ENCODE peak calls at places on chromosomes 7 and 10, in five cellular contexts. N, S, V, U and P are unnamed samples.

GRCh38 chr7:82600601-82601000 is 157.0 kb upstream of the CACNA2D1 start:
- DNase-seq in U (peak), S (no peak), V (no peak), N (no peak), P (no peak)

GRCh38 chr10:93916257-93917063 is 22.7 kb downstream of the SLC35G1 start:
- DNase-seq in V (no peak), S (no peak), U (peak), N (no peak), P (no peak)

GRCh38 chr10:131015271-131015670 is 296.2 kb downstream of the TCERG1L start:
- DNase-seq in N (no peak), S (no peak), V (no peak), U (no peak), P (no peak)

GRCh38 chr7:156935250-156935649 is 14.3 kb upstream of the NOM1 start:
- DNase-seq in N (no peak), V (no peak), S (no peak), U (no peak), P (no peak)

GRCh38 chr10:80460399-80461207 is 6.5 kb downstream of the TSPAN14 start:
- DNase-seq in U (peak), S (no peak), N (peak), V (peak), P (no peak)

GRCh38 chr10:72759584-72759983 is 67.6 kb downstream of the MCU start:
- DNase-seq in V (no peak), U (no peak), N (no peak), S (no peak), P (no peak)

GRCh38 chr7:20520530-20520929 is 94.9 kb upstream of the ABCB5 start:
- DNase-seq in S (no peak), N (no peak), U (no peak), V (no peak), P (no peak)

GRCh38 chr10:70662362-70663220 is 9.7 kb upstream of the ADAMTS14 start:
- DNase-seq in S (no peak), N (no peak), U (no peak), V (no peak), P (no peak)

GRCh38 chr7:126424985-126425384 is 827.8 kb downstream of the GRM8 start:
- DNase-seq in V (no peak), N (no peak), U (no peak), S (no peak), P (no peak)

DNA sequence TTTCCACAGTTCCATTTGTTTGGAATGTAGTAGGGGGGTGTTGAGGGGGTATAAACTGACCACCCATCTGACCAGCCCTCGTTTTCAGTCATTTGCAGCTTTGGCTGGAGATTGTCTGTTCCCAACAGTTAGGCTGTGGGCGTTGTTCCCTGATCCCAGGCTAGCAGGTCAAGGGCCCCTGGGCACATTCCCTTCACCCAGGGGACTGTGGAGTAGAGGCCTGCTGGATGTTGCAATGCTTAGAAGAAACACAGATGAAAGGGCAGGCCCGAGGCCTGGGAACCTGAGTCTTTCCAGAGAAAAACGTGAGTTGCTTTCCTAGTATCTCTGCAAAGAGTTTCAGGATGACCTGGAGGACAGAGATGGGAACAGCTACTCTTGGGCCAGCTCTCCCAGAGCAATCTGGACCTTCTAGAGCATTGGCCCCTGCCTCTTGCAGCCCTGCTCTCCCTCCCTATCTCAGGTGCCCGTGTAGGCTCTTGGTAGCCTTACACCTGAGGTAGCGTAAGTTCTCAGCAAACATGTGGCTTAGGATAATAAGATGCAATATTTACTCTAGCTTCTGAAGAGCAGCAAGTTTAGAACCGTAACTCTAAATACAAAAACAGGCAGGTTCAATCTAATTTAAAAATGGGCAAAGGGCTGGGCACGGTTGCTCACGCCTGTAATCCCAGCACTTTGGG is 99.4 kb upstream of the EFCAB10 start:
- DNase-seq in N (peak), V (peak), S (peak), U (no peak), P (no peak)
- H3K27ac ChIP-seq in N (peak), V (peak), S (peak), U (peak), P (peak)

DNA sequence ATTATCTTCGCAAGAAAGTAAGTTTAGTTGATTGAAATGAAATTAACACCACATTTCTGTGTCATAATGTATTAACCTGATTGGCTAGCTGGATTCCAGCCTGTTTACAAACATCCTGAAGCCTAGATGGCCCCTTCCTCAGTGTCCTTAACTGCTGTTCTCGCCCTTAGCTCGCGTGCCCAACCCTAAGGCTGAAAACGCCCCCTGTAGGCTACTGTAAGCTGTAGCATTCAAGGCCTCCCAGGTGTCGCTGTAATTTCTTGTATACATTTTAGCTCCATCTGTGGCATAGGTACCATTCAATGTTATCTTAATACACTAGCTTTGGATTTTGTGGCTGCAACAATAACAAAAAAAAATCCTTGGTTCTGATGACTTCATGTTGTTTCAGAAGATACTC is 191.6 kb downstream of the MGMT start:
- DNase-seq in V (no peak), U (peak), S (no peak), N (no peak), P (no peak)
- TF ChIP-seq CTCF in V (no peak), U (peak), S (no peak), N (no peak), P (peak)

GRCh38 chr7:2863461-2864066 is 19.5 kb upstream of the GNA12 start:
- DNase-seq in U (peak), S (peak), N (peak), V (peak), P (peak)
- H3K4me3 ChIP-seq in U (no peak), S (peak), N (no peak), V (no peak), P (peak)

GRCh38 chr10:77236700-77237099 is 400.9 kb downstream of the KCNMA1 start:
- DNase-seq in S (no peak), U (no peak), V (no peak), N (no peak), P (no peak)

GRCh38 chr10:77244746-77245145 is 392.9 kb downstream of the KCNMA1 start:
- DNase-seq in N (no peak), V (peak), S (no peak), U (no peak), P (no peak)

GRCh38 chr10:77237120-77237519 is 400.5 kb downstream of the KCNMA1 start:
- DNase-seq in U (no peak), V (no peak), S (no peak), N (no peak), P (no peak)

GRCh38 chr10:77240042-77240619 is 397.5 kb downstream of the KCNMA1 start:
- DNase-seq in S (no peak), U (no peak), N (no peak), V (no peak), P (no peak)

DNA sequence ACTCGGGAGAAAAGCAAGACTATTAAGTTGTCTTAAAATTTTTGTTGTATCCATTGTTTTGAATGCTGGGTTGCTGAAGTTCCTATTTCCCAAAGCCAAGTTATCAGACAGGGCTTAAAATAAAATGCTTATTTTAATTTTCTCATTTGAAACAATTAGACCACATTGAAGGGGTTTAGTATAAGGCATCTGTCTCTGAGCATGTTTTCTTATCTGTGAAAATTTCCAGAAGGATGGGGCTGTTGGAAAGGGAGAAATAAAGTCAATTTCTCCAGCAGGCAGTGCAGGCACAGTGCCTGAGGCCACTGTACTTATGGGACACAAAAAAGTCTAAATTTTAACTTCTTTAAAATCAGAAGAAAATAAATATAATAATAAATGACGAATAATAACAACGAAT is 396.6 kb downstream of the KCNMA1 start:
- DNase-seq in U (no peak), V (no peak), N (no peak), S (no peak), P (no peak)
- H3K27ac ChIP-seq in U (no peak), V (peak), N (no peak), S (no peak), P (no peak)

GRCh38 chr7:92611735-92612134 is 21.5 kb upstream of the FAM133B start:
- DNase-seq in S (no peak), N (no peak), U (no peak), V (no peak), P (no peak)

GRCh38 chr7:92612501-92612900 is 22.3 kb upstream of the FAM133B start:
- DNase-seq in V (no peak), U (no peak), N (no peak), S (no peak), P (no peak)

GRCh38 chr7:92608380-92609322 is 18.5 kb upstream of the FAM133B start:
- DNase-seq in V (no peak), S (no peak), N (peak), U (peak), P (no peak)

GRCh38 chr7:92606985-92607384 is 16.8 kb upstream of the FAM133B start:
- DNase-seq in N (no peak), V (no peak), S (no peak), U (no peak), P (no peak)

DNA sequence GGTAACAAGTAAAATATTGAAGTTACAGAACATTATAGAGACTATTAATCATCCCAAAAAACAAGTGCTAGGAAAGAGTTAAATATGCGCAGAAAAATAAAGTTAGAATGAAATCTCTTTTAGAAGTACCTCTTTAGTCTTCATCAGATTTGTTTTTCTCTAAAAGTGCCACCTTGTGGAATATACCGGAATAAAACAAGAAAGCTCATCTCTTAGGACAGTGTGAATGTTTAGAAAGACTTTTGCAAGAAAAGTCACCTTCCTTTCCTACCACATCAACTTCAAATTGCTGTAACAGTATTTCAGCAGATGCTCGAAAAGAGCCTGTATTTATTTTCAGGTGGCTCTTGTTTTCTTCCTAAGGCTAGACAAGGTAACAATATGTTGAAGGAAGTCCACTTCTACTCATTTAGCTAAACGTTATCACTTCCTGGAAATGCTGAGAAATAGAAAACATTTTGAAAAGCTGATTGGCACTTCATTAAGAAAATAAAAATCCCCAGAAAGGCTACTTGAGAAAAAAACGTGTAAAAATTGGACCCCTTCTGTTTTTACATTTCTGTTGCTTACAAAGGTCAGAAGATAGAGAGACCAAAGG is 19.8 kb upstream of the FAM133B start:
- DNase-seq in U (peak), S (no peak), V (no peak), N (no peak), P (no peak)
- TF ChIP-seq CTCF in U (peak), S (no peak), V (no peak), N (no peak), P (peak)